ENCODE peak calls at places on chromosomes 2 and 18, in seven cellular contexts. Z is H1, Y is K562, A is SK-N-SH, N is HCT116, E is HepG2, X is GM12878. B is an unnamed sample.

GRCh38 chr2:213046431-213046830 is 105.0 kb downstream of the IKZF2 start:
- DNase-seq in Z (no peak), Y (no peak), A (no peak), N (no peak), E (no peak), X (no peak), B (no peak)

GRCh38 chr18:78208052-78208451 is 771.6 kb upstream of the SALL3 start:
- DNase-seq in Z (no peak), Y (no peak), A (no peak), N (no peak), E (no peak), X (no peak), B (no peak)

GRCh38 chr2:27871805-27872204 is 18.4 kb downstream of the RBKS start:
- DNase-seq in Z (no peak), Y (no peak), A (no peak), N (no peak), E (no peak), X (no peak), B (peak)

GRCh38 chr2:132256251-132256902 is 94.6 kb upstream of the ANKRD30BL start:
- DNase-seq in Z (peak), Y (peak), A (peak), N (no peak), E (no peak), X (no peak), B (no peak)

GRCh38 chr2:74525717-74526648 is at the start of gene DQX1:
- DNase-seq in Z (peak), Y (no peak), A (peak), N (no peak), E (peak), X (peak), B (peak)

GRCh38 chr18:2878656-2879330 is 32.0 kb downstream of the EMILIN2 start:
- DNase-seq in Z (no peak), Y (no peak), A (no peak), N (no peak), E (no peak), X (no peak), B (no peak)

GRCh38 chr18:37085362-37085761 is 256.4 kb downstream of the KIAA1328 start:
- DNase-seq in Z (no peak), Y (no peak), A (no peak), N (no peak), E (no peak), X (no peak), B (no peak)

GRCh38 chr2:192813341-192813740 is 618.6 kb upstream of the TMEFF2 start:
- DNase-seq in Z (no peak), Y (no peak), A (no peak), N (no peak), E (no peak), X (no peak), B (no peak)

GRCh38 chr2:157628532-157629415 is at the start of gene ACVR1C:
- DNase-seq in Z (peak), Y (peak), A (peak), N (peak), E (peak), X (no peak), B (peak)

GRCh38 chr2:57906152-57906732 is 140.4 kb upstream of the VRK2 start:
- DNase-seq in Z (no peak), Y (peak), A (peak), N (no peak), E (peak), X (no peak), B (peak)

GRCh38 chr18:58364867-58365533 is 263.9 kb downstream of the ALPK2 start:
- DNase-seq in Z (no peak), Y (no peak), A (no peak), N (no peak), E (no peak), X (no peak), B (no peak)

GRCh38 chr2:209476367-209477191 is 52.7 kb downstream of the MAP2 start:
- DNase-seq in Z (no peak), Y (no peak), A (no peak), N (no peak), E (no peak), X (no peak), B (no peak)

GRCh38 chr2:129092871-129093385 is 774.3 kb upstream of the HS6ST1 start:
- DNase-seq in Z (no peak), Y (no peak), A (no peak), N (no peak), E (no peak), X (no peak), B (no peak)

GRCh38 chr2:138059967-138060635 is 95.8 kb downstream of the HNMT start:
- DNase-seq in Z (no peak), Y (peak), A (peak), N (no peak), E (peak), X (no peak), B (no peak)

GRCh38 chr18:61898576-61899205 is 5.9 kb upstream of the RNF152 start:
- DNase-seq in Z (no peak), Y (no peak), A (no peak), N (no peak), E (peak), X (no peak), B (no peak)

GRCh38 chr18:57062178-57062577 is 84.7 kb upstream of the BOD1L2 start:
- DNase-seq in Z (no peak), Y (no peak), A (no peak), N (no peak), E (no peak), X (no peak), B (no peak)

GRCh38 chr18:48828713-48829442 is 121.9 kb downstream of the SMAD7 start:
- DNase-seq in Z (peak), Y (peak), A (peak), N (no peak), E (no peak), X (no peak), B (no peak)

GRCh38 chr2:224058048-224058775 is 19.1 kb upstream of the SERPINE2 start:
- DNase-seq in Z (no peak), Y (no peak), A (no peak), N (no peak), E (no peak), X (no peak), B (no peak)

GRCh38 chr2:42575458-42576064 is 7.1 kb downstream of the MTA3 start:
- DNase-seq in Z (no peak), Y (no peak), A (no peak), N (no peak), E (no peak), X (no peak), B (no peak)

GRCh38 chr18:76448262-76449109 is 46.6 kb downstream of the ZNF516 start:
- DNase-seq in Z (no peak), Y (no peak), A (no peak), N (no peak), E (no peak), X (no peak), B (no peak)

GRCh38 chr2:205895981-205896655 is 189.9 kb downstream of the INO80D start:
- DNase-seq in Z (no peak), Y (no peak), A (peak), N (no peak), E (no peak), X (no peak), B (no peak)

GRCh38 chr2:50674876-50675275 is 357.1 kb downstream of the NRXN1 start:
- DNase-seq in Z (peak), Y (no peak), A (no peak), N (no peak), E (peak), X (no peak), B (no peak)

GRCh38 chr2:171412571-171412970 is 21.2 kb downstream of the METTL8 start:
- DNase-seq in Z (no peak), Y (no peak), A (no peak), N (no peak), E (no peak), X (no peak), B (no peak)

GRCh38 chr2:213443952-213444351 is 159.7 kb downstream of the SPAG16 start:
- DNase-seq in Z (no peak), Y (no peak), A (no peak), N (no peak), E (no peak), X (no peak), B (no peak)

GRCh38 chr2:42764901-42765300 is 966 bp upstream of the OXER1 start:
- DNase-seq in Z (no peak), Y (no peak), A (peak), N (no peak), E (no peak), X (no peak), B (no peak)

GRCh38 chr2:178962152-178962551 is 87.8 kb downstream of the CCDC141 start:
- DNase-seq in Z (no peak), Y (no peak), A (no peak), N (no peak), E (no peak), X (no peak), B (no peak)

GRCh38 chr2:172909454-172909853 is 166.2 kb upstream of the MAP3K20 start:
- DNase-seq in Z (no peak), Y (no peak), A (no peak), N (no peak), E (no peak), X (no peak), B (no peak)

GRCh38 chr2:198314559-198315153 is 510.3 kb downstream of the PLCL1 start:
- DNase-seq in Z (no peak), Y (no peak), A (no peak), N (peak), E (peak), X (peak), B (peak)

GRCh38 chr18:54215069-54215468 is 9.4 kb downstream of the MBD2 start:
- DNase-seq in Z (no peak), Y (no peak), A (no peak), N (no peak), E (no peak), X (no peak), B (no peak)
- TF ChIP-seq JUND in Z (no peak), Y (no peak), A (no peak), N (no peak), E (no peak), X (no peak), B (no peak)

GRCh38 chr2:152200101-152200500 is 24.5 kb upstream of the STAM2 start:
- DNase-seq in Z (no peak), Y (no peak), A (no peak), N (no peak), E (no peak), X (no peak), B (no peak)

GRCh38 chr2:152201466-152201830 is 25.9 kb upstream of the STAM2 start:
- DNase-seq in Z (no peak), Y (no peak), A (no peak), N (no peak), E (no peak), X (no peak), B (no peak)

GRCh38 chr2:152198499-152198898 is 22.9 kb upstream of the STAM2 start:
- DNase-seq in Z (no peak), Y (no peak), A (no peak), N (no peak), E (peak), X (no peak), B (no peak)

GRCh38 chr2:152200562-152201465 is 25.3 kb upstream of the STAM2 start:
- DNase-seq in Z (no peak), Y (peak), A (peak), N (peak), E (peak), X (no peak), B (no peak)
- TF ChIP-seq JUND in Z (no peak), Y (peak), A (peak), N (peak), E (no peak), X (no peak), B (no peak)

GRCh38 chr18:24878289-24878688 is 417.9 kb downstream of the HRH4 start:
- DNase-seq in Z (no peak), Y (no peak), A (peak), N (no peak), E (peak), X (no peak), B (peak)

GRCh38 chr18:24875286-24875685 is 414.8 kb downstream of the HRH4 start:
- DNase-seq in Z (no peak), Y (no peak), A (no peak), N (no peak), E (no peak), X (no peak), B (no peak)

GRCh38 chr18:24875761-24876160 is 415.3 kb downstream of the HRH4 start:
- DNase-seq in Z (no peak), Y (no peak), A (no peak), N (no peak), E (no peak), X (no peak), B (no peak)

GRCh38 chr18:24876266-24876665 is 415.8 kb downstream of the HRH4 start:
- DNase-seq in Z (no peak), Y (no peak), A (no peak), N (no peak), E (no peak), X (no peak), B (no peak)
- TF ChIP-seq JUND in Z (no peak), Y (no peak), A (no peak), N (no peak), E (no peak), X (no peak), B (no peak)

DNA sequence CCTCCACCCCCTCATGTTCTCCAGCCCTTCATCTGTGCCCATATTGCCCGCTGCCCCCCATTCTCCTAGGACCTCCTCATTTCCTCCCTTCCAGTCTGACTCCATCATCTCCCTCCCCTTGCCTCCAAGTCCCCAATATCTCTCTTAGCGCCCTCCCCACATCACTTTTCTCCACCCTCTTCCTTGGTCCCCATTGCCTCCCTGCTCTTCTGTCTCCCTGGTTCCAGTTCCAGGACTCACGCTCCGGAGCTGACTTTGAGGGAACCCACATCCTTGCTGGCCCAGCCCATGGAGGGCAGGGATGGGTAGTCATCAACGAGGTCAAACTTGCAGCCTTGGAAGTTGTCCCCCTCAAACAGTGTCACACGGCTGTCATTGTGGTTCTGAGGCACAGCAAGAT is 2.6 kb downstream of the CRYBA2 start:
- DNase-seq in Z (no peak), Y (no peak), A (no peak), N (no peak), E (no peak), X (no peak), B (no peak)
- TF ChIP-seq JUND in Z (no peak), Y (no peak), A (no peak), N (no peak), E (no peak), X (no peak), B (no peak)

GRCh38 chr2:175612280-175612679 is 389.8 kb downstream of the LNPK start:
- DNase-seq in Z (no peak), Y (no peak), A (no peak), N (no peak), E (no peak), X (no peak), B (no peak)
- TF ChIP-seq JUND in Z (no peak), Y (no peak), A (no peak), N (no peak), E (no peak), X (no peak), B (no peak)

DNA sequence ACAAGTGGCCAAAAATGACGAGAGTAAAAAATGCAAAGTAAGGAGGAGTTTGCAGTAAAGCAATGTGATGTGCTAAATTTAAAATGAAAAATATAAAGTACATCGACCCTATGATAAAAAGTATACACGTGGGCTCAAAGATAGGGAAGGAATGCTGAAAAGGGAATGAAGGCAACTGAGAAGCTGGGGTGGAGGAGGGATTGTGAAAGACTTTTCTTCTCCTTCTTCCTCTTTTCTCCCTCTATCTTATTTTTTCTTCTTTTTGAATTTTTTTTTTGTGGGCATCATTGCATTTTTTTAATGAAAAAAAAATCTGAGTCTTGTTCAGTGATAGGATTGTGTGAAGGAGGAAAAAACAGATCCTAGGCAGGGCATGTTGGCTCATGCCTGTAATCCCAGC is 57.6 kb upstream of the STK17B start:
- DNase-seq in Z (no peak), Y (no peak), A (no peak), N (no peak), E (no peak), X (no peak), B (no peak)
- TF ChIP-seq JUND in Z (no peak), Y (no peak), A (no peak), N (no peak), E (no peak), X (no peak), B (no peak)

GRCh38 chr2:21423854-21424253 is 300.1 kb downstream of the TDRD15 start:
- DNase-seq in Z (no peak), Y (no peak), A (no peak), N (no peak), E (no peak), X (no peak), B (no peak)

GRCh38 chr2:21424375-21424774 is 300.6 kb downstream of the TDRD15 start:
- DNase-seq in Z (no peak), Y (no peak), A (no peak), N (no peak), E (no peak), X (no peak), B (no peak)

GRCh38 chr2:21418456-21418855 is 294.7 kb downstream of the TDRD15 start:
- DNase-seq in Z (no peak), Y (no peak), A (no peak), N (no peak), E (no peak), X (no peak), B (no peak)

GRCh38 chr2:21422724-21423522 is 299.2 kb downstream of the TDRD15 start:
- DNase-seq in Z (no peak), Y (no peak), A (no peak), N (no peak), E (peak), X (no peak), B (no peak)

GRCh38 chr2:21422050-21422449 is 298.3 kb downstream of the TDRD15 start:
- DNase-seq in Z (peak), Y (peak), A (peak), N (no peak), E (peak), X (no peak), B (peak)
- TF ChIP-seq JUND in Z (no peak), Y (no peak), A (no peak), N (no peak), E (no peak), X (no peak), B (no peak)

GRCh38 chr2:100422320-100422719 is 4.9 kb upstream of the CHST10 start:
- DNase-seq in Z (no peak), Y (peak), A (peak), N (peak), E (peak), X (no peak), B (peak)
- TF ChIP-seq JUND in Z (no peak), Y (no peak), A (no peak), N (no peak), E (no peak), X (no peak), B (no peak)

GRCh38 chr2:23649285-23649684 is 264.3 kb downstream of the KLHL29 start:
- DNase-seq in Z (no peak), Y (no peak), A (no peak), N (no peak), E (no peak), X (no peak), B (no peak)
- TF ChIP-seq JUND in Z (no peak), Y (no peak), A (no peak), N (no peak), E (no peak), X (no peak), B (no peak)